ENCODE peak calls at places on chromosomes 2 and 18, in nine cellular contexts. U is effector memory CD8-positive, alpha-beta T cell; D is iPS-NIHi11; A is lower lobe of right lung; X is activated CD4-positive, alpha-beta T cell treated with anti-CD3 and anti-CD28 coated beads for 1 hour; O is effector CD4-positive, alpha-beta T cell; B is hepatic stellate cell; Z is glutamatergic neuron; C is DND-41. V is an unnamed sample.

GRCh38 chr18:35456181-35456850 is 41.4 kb downstream of the INO80C start:
- DNase-seq in U (no peak), D (no peak), A (no peak), X (no peak), O (no peak), B (no peak), Z (no peak), C (no peak), V (peak)

GRCh38 chr2:170162261-170162612 is 15.7 kb upstream of the MYO3B start:
- DNase-seq in U (no peak), D (no peak), A (no peak), X (no peak), O (no peak), B (no peak), Z (no peak), C (no peak), V (peak)

GRCh38 chr18:9104244-9104901 is 1.9 kb downstream of the NDUFV2 start:
- DNase-seq in U (no peak), D (no peak), A (no peak), X (no peak), O (no peak), B (no peak), Z (no peak), C (no peak), V (no peak)

GRCh38 chr2:26080356-26080755 is 46.5 kb downstream of the RAB10 start:
- DNase-seq in U (no peak), D (no peak), A (no peak), X (no peak), O (no peak), B (peak), Z (no peak), C (no peak), V (no peak)

GRCh38 chr2:201796478-201796865 is 9.9 kb upstream of the CDK15 start:
- DNase-seq in U (no peak), D (no peak), A (no peak), X (no peak), O (no peak), B (no peak), Z (no peak), C (no peak), V (no peak)

GRCh38 chr18:28736951-28737350 is 560.0 kb upstream of the CDH2 start:
- DNase-seq in U (no peak), D (no peak), A (no peak), X (no peak), O (no peak), B (no peak), Z (no peak), C (no peak), V (no peak)

GRCh38 chr2:109053716-109054115 is 64.7 kb upstream of the EDAR start:
- DNase-seq in U (no peak), D (no peak), A (no peak), X (no peak), O (no peak), B (no peak), Z (no peak), C (no peak), V (no peak)

GRCh38 chr2:96773922-96774321 is 13.2 kb downstream of the CNNM4 start:
- DNase-seq in U (peak), D (no peak), A (peak), X (peak), O (peak), B (no peak), Z (no peak), C (peak), V (no peak)

GRCh38 chr2:170005702-170006101 is 172.2 kb upstream of the MYO3B start:
- DNase-seq in U (no peak), D (peak), A (no peak), X (no peak), O (no peak), B (no peak), Z (no peak), C (no peak), V (no peak)

GRCh38 chr2:109500910-109501309 is 112.9 kb downstream of the SEPTIN10 start:
- DNase-seq in U (no peak), D (peak), A (no peak), X (no peak), O (no peak), B (no peak), Z (no peak), C (no peak), V (no peak)

GRCh38 chr2:233186851-233187250 is 64.6 kb upstream of the ATG16L1 start:
- DNase-seq in U (no peak), D (no peak), A (no peak), X (no peak), O (no peak), B (no peak), Z (no peak), C (no peak), V (no peak)

GRCh38 chr2:119650971-119651370 is 28.0 kb upstream of the TMEM177 start:
- DNase-seq in U (no peak), D (no peak), A (no peak), X (no peak), O (no peak), B (no peak), Z (no peak), C (no peak), V (no peak)

GRCh38 chr2:167103757-167104133 is 215.5 kb downstream of the XIRP2 start:
- DNase-seq in U (no peak), D (no peak), A (no peak), X (no peak), O (no peak), B (no peak), Z (no peak), C (no peak), V (no peak)

GRCh38 chr2:98828369-98828744 is 97.4 kb upstream of the MGAT4A start:
- DNase-seq in U (no peak), D (no peak), A (no peak), X (no peak), O (no peak), B (no peak), Z (no peak), C (peak), V (no peak)

V was measured in LoVo.